ENCODE peak calls at places on chromosome 5, in ten cellular contexts. B is IMR-90, F is ovary, X is heart left ventricle, M is endothelial cell of umbilical vein, G is Peyer's patch, H is A549, R is stomach, I is prostate gland, Z is spleen. Q is an unnamed sample.

GRCh38 chr5:1831677-1832313 is 30.6 kb downstream of the NDUFS6 start:
- DNase-seq in B (no peak), F (no peak), X (peak), M (no peak), G (no peak), H (no peak), R (no peak), I (no peak), Z (peak), Q (no peak)

GRCh38 chr5:14397717-14398116 is 183.9 kb upstream of the OTULINL start:
- DNase-seq in B (peak), F (no peak), X (no peak), M (peak), G (no peak), H (no peak), R (no peak), I (peak), Z (no peak), Q (peak)

GRCh38 chr5:96049398-96050272 is 88.0 kb upstream of the ELL2 start:
- DNase-seq in B (peak), F (no peak), X (no peak), M (peak), G (no peak), H (peak), R (no peak), I (no peak), Z (no peak), Q (no peak)

GRCh38 chr5:28517691-28518090 is 1479.3 kb upstream of the CDH9 start:
- DNase-seq in B (no peak), F (no peak), X (no peak), M (no peak), G (no peak), H (no peak), R (no peak), I (no peak), Z (no peak), Q (no peak)

GRCh38 chr5:154646841-154647759 is 108.1 kb upstream of the LARP1 start:
- DNase-seq in B (peak), F (peak), X (peak), M (peak), G (peak), H (no peak), R (peak), I (no peak), Z (peak), Q (peak)

GRCh38 chr5:42636425-42636824 is 120.2 kb upstream of the CCDC152 start:
- DNase-seq in B (no peak), F (no peak), X (no peak), M (no peak), G (no peak), H (peak), R (no peak), I (no peak), Z (no peak), Q (no peak)

GRCh38 chr5:179731791-179732411 is 721 bp upstream of the MAML1 start:
- DNase-seq in B (peak), F (peak), X (peak), M (no peak), G (peak), H (no peak), R (no peak), I (no peak), Z (peak), Q (peak)

GRCh38 chr5:140324834-140325195 is 21.6 kb downstream of the HBEGF start:
- DNase-seq in B (peak), F (no peak), X (no peak), M (no peak), G (no peak), H (no peak), R (no peak), I (no peak), Z (no peak), Q (no peak)

GRCh38 chr5:179371681-179372675 is 26.7 kb upstream of the ADAMTS2 start:
- DNase-seq in B (no peak), F (peak), X (no peak), M (no peak), G (no peak), H (no peak), R (no peak), I (no peak), Z (peak), Q (peak)

GRCh38 chr5:151547364-151547763 is 43.8 kb downstream of the FAT2 start:
- DNase-seq in B (no peak), F (no peak), X (no peak), M (no peak), G (no peak), H (no peak), R (no peak), I (no peak), Z (no peak), Q (no peak)
- H3K27ac ChIP-seq in B (no peak), F (no peak), X (no peak), M (no peak), G (no peak), H (no peak), R (no peak), I (no peak), Z (no peak), Q (no peak)

GRCh38 chr5:39761199-39761580 is 336.4 kb upstream of the DAB2 start:
- DNase-seq in B (no peak), F (no peak), X (no peak), M (no peak), G (no peak), H (no peak), R (no peak), I (no peak), Z (no peak), Q (no peak)

GRCh38 chr5:39760385-39761198 is 335.8 kb upstream of the DAB2 start:
- DNase-seq in B (peak), F (no peak), X (peak), M (peak), G (no peak), H (peak), R (no peak), I (no peak), Z (no peak), Q (no peak)

GRCh38 chr5:39758426-39758825 is 333.6 kb upstream of the DAB2 start:
- DNase-seq in B (no peak), F (no peak), X (no peak), M (no peak), G (no peak), H (no peak), R (no peak), I (no peak), Z (no peak), Q (no peak)

GRCh38 chr5:39757121-39757520 is 332.3 kb upstream of the DAB2 start:
- DNase-seq in B (no peak), F (no peak), X (no peak), M (no peak), G (no peak), H (no peak), R (no peak), I (no peak), Z (no peak), Q (no peak)

GRCh38 chr5:39759696-39760095 is 334.9 kb upstream of the DAB2 start:
- DNase-seq in B (no peak), F (no peak), X (no peak), M (no peak), G (no peak), H (no peak), R (no peak), I (no peak), Z (no peak), Q (no peak)
- H3K4me3 ChIP-seq in B (no peak), F (no peak), X (no peak), M (no peak), G (no peak), H (no peak), R (no peak), I (no peak), Z (no peak), Q (no peak)

DNA sequence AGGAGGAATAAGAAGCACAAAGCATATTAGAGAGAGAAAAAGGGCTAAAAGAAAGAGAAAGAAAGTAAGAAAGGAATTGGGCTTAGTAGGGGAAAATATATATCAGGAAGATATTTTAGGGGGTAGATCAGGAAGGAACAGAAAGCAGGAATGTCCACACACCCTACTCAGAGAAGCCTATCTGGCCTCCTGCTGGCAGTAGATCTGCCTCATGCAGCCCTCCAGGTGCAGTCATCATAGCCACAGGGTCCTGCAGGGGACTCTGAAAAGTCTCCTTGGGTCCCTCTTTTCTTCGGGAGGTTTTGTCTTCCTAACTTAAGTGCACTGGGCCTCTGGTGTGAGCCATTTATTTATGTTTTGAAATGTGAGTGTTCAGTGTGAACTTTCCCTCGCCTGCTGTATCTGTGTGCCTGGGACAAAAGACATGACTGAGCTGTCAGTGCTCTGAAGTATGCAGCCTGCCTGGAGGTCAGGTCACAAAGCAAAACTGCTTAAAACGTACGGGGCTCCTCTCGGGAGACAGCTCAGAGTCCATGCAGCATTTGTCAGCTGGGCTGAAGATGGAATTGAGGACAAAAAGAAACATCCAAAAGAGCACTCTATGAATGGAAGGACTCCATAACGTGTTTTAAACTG is 151.5 kb upstream of the GDNF start:
- DNase-seq in B (no peak), F (no peak), X (peak), M (no peak), G (no peak), H (no peak), R (no peak), I (no peak), Z (no peak), Q (no peak)
- TF ChIP-seq POLR2A in B (no peak), F (no peak), X (no peak), M (no peak), G (no peak), H (no peak), R (no peak), I (no peak), Z (no peak), Q (no peak)

GRCh38 chr5:74935752-74936091 is 69.5 kb upstream of the FAM169A start:
- DNase-seq in B (no peak), F (no peak), X (no peak), M (peak), G (no peak), H (no peak), R (no peak), I (no peak), Z (no peak), Q (no peak)
- H3K27ac ChIP-seq in B (no peak), F (no peak), X (no peak), M (no peak), G (no peak), H (no peak), R (peak), I (no peak), Z (peak), Q (peak)

DNA sequence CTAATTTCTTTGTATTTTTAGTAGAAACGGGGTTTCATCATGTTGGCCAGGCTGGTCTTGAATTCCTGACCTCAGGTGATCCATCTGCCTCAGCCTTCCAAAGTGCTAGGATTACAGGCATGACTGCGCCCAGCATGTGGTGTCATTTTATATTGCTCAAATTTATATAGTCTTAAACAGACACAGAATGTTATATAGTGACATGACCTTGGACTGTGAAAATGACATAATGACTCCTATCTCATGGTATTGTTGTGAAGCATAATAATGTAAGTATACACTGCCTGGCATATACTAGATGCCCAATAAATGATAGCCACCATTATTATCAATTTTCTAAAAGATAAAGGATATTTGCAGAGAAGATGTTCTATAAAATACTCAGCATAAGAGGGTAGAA is 177.2 kb upstream of the TBCA start:
- DNase-seq in B (no peak), F (no peak), X (no peak), M (no peak), G (no peak), H (no peak), R (no peak), I (no peak), Z (no peak), Q (no peak)
- H3K4me3 ChIP-seq in B (no peak), F (no peak), X (no peak), M (no peak), G (no peak), H (no peak), R (no peak), I (no peak), Z (no peak), Q (no peak)

Q was measured in body of pancreas.